ENCODE peak calls at places on chromosomes 6 and 20, in six cellular contexts. X is foreskin keratinocyte, A is upper lobe of right lung, Z is SJSA1, V is aorta, G is RPMI7951. P is an unnamed sample.

GRCh38 chr6:152309648-152310047 is 327.5 kb downstream of the SYNE1 start:
- DNase-seq in G (no peak), X (no peak), V (no peak), A (no peak), Z (no peak), P (peak; percentile 59)

GRCh38 chr6:158522616-158523015 is 37.3 kb upstream of the TMEM181 start:
- DNase-seq in X (no peak), G (no peak), A (no peak), V (no peak), Z (no peak), P (no peak)

GRCh38 chr20:47956261-47956995 is 171.1 kb upstream of the SULF2 start:
- DNase-seq in Z (peak; percentile 69), A (no peak), G (peak; percentile 94), X (no peak), V (no peak), P (peak; percentile 64)

GRCh38 chr6:42450314-42451145 is 1.2 kb downstream of the TRERF1 start:
- DNase-seq in G (peak; percentile 28), Z (no peak), V (peak; percentile 55), A (no peak), X (peak; percentile 22), P (peak; percentile 18)

GRCh38 chr6:2244261-2245102 is 923 bp downstream of the GMDS start:
- DNase-seq in Z (no peak), V (no peak), X (peak; percentile 37), A (no peak), G (no peak), P (no peak)

GRCh38 chr20:3420211-3420707 is 12.8 kb upstream of the DNAAF9 start:
- DNase-seq in X (peak; percentile 93), A (peak; percentile 75), Z (no peak), G (peak; percentile 78), V (peak; percentile 78), P (no peak)

GRCh38 chr6:150813319-150813992 is 52.0 kb upstream of the MTHFD1L start:
- DNase-seq in Z (no peak), G (peak; percentile 40), V (no peak), A (no peak), X (peak; percentile 82), P (peak; percentile 70)

GRCh38 chr6:90483116-90483839 is 103.6 kb downstream of the MAP3K7 start:
- DNase-seq in A (no peak), G (peak; percentile 55), Z (no peak), V (no peak), X (no peak), P (no peak)

GRCh38 chr6:34601706-34602105 is 45.6 kb upstream of the SPDEF start:
- DNase-seq in Z (no peak), V (no peak), A (no peak), G (no peak), X (no peak), P (no peak)

GRCh38 chr6:150004101-150004782 is 21.1 kb downstream of the RAET1L start:
- DNase-seq in Z (no peak), X (no peak), G (no peak), A (no peak), V (no peak), P (no peak)

GRCh38 chr6:35077006-35077712 is 64.0 kb downstream of the TCP11 start:
- DNase-seq in A (peak; percentile 33), G (no peak), Z (no peak), X (peak; percentile 94), V (peak; percentile 26), P (no peak)